ENCODE peak calls at places on chromosomes 16 and 17, in seven cellular contexts. Q is uterus, O is LHCN-M2, S is DMS 273 treated with DMSO at 0.1 percent for 48 hours, N is activated T-helper 1 cell treated with Interleukin-2 at 50 U/mL for 16 hours, M is hepatic stellate cell, A is fibroblast of mammary gland. P is an unnamed sample.

GRCh38 chr17:10126554-10127493 is 71.6 kb downstream of the GAS7 start:
- DNase-seq in Q (peak; percentile 74), M (no peak), S (no peak), A (peak; percentile 86), N (no peak), O (no peak), P (peak; percentile 82)

GRCh38 chr17:50830298-50830697 is 5.1 kb upstream of the WFIKKN2 start:
- DNase-seq in Q (no peak), N (no peak), A (no peak), O (no peak), S (no peak), M (no peak), P (peak; percentile 51)

GRCh38 chr17:10156082-10156445 is 42.3 kb downstream of the GAS7 start:
- DNase-seq in Q (no peak), A (no peak), N (no peak), M (no peak), S (no peak), O (no peak), P (no peak)

GRCh38 chr16:51557670-51558069 is 406.6 kb upstream of the SALL1 start:
- DNase-seq in Q (no peak), N (no peak), S (no peak), O (no peak), A (no peak), M (no peak), P (no peak)

GRCh38 chr17:30905742-30906100 is 317 bp downstream of the TEFM start:
- DNase-seq in S (no peak), A (peak; percentile 2), M (peak; percentile 21), O (peak; percentile 31), N (no peak), Q (no peak), P (no peak)

GRCh38 chr17:48596000-48596734 is 2.6 kb upstream of the HOXB5 start:
- DNase-seq in N (no peak), M (no peak), S (no peak), A (no peak), Q (no peak), O (no peak), P (no peak)

GRCh38 chr17:351875-352420 is 659 bp downstream of the RPH3AL start:
- DNase-seq in Q (no peak), M (no peak), A (no peak), S (no peak), O (no peak), N (no peak), P (no peak)

GRCh38 chr17:51434434-51435170 is 174.3 kb downstream of the UTP18 start:
- DNase-seq in O (no peak), A (no peak), S (no peak), N (no peak), M (no peak), Q (no peak), P (no peak)

GRCh38 chr16:728890-729744 is 2.2 kb downstream of the HAGHL start:
- DNase-seq in A (no peak), M (no peak), S (no peak), O (no peak), N (no peak), Q (no peak), P (no peak)

GRCh38 chr17:71472809-71473789 is 647.7 kb upstream of the SOX9 start:
- DNase-seq in N (no peak), Q (no peak), M (peak; percentile 27), S (peak; percentile 25), A (peak; percentile 65), O (peak; percentile 55), P (peak; percentile 82)

GRCh38 chr16:51524555-51525373 is 373.7 kb upstream of the SALL1 start:
- DNase-seq in O (peak; percentile 68), S (peak; percentile 67), A (peak; percentile 88), N (no peak), M (no peak), Q (no peak), P (peak; percentile 71)

GRCh38 chr16:88279998-88280397 is 102.8 kb upstream of the ZNF469 start:
- DNase-seq in O (no peak), M (no peak), N (no peak), A (no peak), Q (no peak), S (no peak), P (no peak)

GRCh38 chr16:19868421-19868820 is 16.2 kb downstream of the GPRC5B start:
- DNase-seq in N (no peak), O (no peak), A (no peak), Q (no peak), M (no peak), S (no peak), P (no peak)

GRCh38 chr17:77645441-77646430 is 312.8 kb upstream of the TNRC6C start:
- DNase-seq in A (no peak), O (peak; percentile 43), N (peak; percentile 25), Q (no peak), S (no peak), M (peak; percentile 16), P (peak; percentile 14)

GRCh38 chr17:44069974-44070454 is 521 bp upstream of the G6PC3 start:
- DNase-seq in Q (no peak), M (no peak), S (peak; percentile 77), O (no peak), N (no peak), A (peak; percentile 43), P (peak; percentile 27)

GRCh38 chr16:57725976-57726375 is 9.6 kb upstream of the KATNB1 start:
- DNase-seq in S (no peak), M (no peak), Q (no peak), N (no peak), A (no peak), O (no peak), P (no peak)

GRCh38 chr17:59840908-59841666 is 51.7 kb downstream of the TUBD1 start:
- DNase-seq in Q (no peak), M (no peak), A (peak; percentile 51), S (no peak), O (peak; percentile 64), N (no peak), P (peak; percentile 76)

GRCh38 chr17:81923302-81924260 is 4.0 kb downstream of the MAFG start:
- DNase-seq in O (peak; percentile 80), A (peak; percentile 77), N (no peak), Q (no peak), S (no peak), M (peak; percentile 88), P (peak; percentile 88)

GRCh38 chr17:28384281-28385036 is 13.0 kb downstream of the SARM1 start:
- DNase-seq in A (no peak), Q (no peak), M (no peak), S (no peak), O (no peak), N (peak; percentile 43), P (no peak)

GRCh38 chr16:89552329-89552728 is 8.2 kb upstream of the RPL13 start:
- DNase-seq in Q (no peak), A (no peak), O (no peak), S (no peak), N (no peak), M (no peak), P (no peak)

GRCh38 chr17:306536-307294 is 45.9 kb downstream of the RPH3AL start:
- DNase-seq in A (no peak), M (no peak), Q (no peak), N (no peak), O (no peak), S (no peak), P (no peak)

GRCh38 chr16:964696-965395 is 5.9 kb downstream of the LMF1 start:
- DNase-seq in A (no peak), M (no peak), Q (no peak), N (peak; percentile 77), S (no peak), O (peak; percentile 93), P (no peak)

GRCh38 chr17:27315322-27315721 is 21.4 kb downstream of the WSB1 start:
- DNase-seq in M (peak; percentile 62), A (peak; percentile 82), O (peak; percentile 65), N (no peak), S (peak; percentile 19), Q (peak; percentile 91), P (peak; percentile 94)

GRCh38 chr16:66335704-66336329 is 30.7 kb upstream of the CDH5 start:
- DNase-seq in A (peak; percentile 59), M (no peak), N (no peak), Q (no peak), S (peak; percentile 58), O (peak; percentile 89), P (peak; percentile 89)

GRCh38 chr17:55690105-55690508 is 32.6 kb downstream of the TMEM100 start:
- DNase-seq in O (no peak), M (no peak), S (no peak), Q (no peak), A (peak; percentile 73), N (no peak), P (peak; percentile 11)

GRCh38 chr16:85681255-85681654 is 7.5 kb downstream of the GINS2 start:
- DNase-seq in A (no peak), N (no peak), S (no peak), O (no peak), Q (no peak), M (no peak), P (no peak)

GRCh38 chr16:48220891-48221290 is 23.2 kb upstream of the LONP2 start:
- DNase-seq in Q (no peak), A (no peak), O (no peak), M (no peak), S (no peak), N (no peak), P (no peak)

GRCh38 chr17:45222273-45222993 is 748 bp downstream of the FMNL1 start:
- DNase-seq in N (no peak), O (no peak), S (no peak), Q (no peak), M (no peak), A (no peak), P (no peak)

GRCh38 chr16:25051446-25052160 is 36.4 kb upstream of the ARHGAP17 start:
- DNase-seq in N (no peak), Q (no peak), A (peak; percentile 82), O (peak; percentile 47), S (no peak), M (no peak), P (peak; percentile 68)

GRCh38 chr16:53945996-53946395 is 242.0 kb downstream of the FTO start:
- DNase-seq in S (no peak), A (peak; percentile 73), Q (no peak), N (no peak), M (peak; percentile 7), O (peak; percentile 54), P (peak; percentile 83)

GRCh38 chr17:4978720-4979119 is 8.8 kb downstream of the CAMTA2 start:
- DNase-seq in Q (no peak), A (no peak), M (no peak), O (no peak), N (no peak), S (no peak), P (no peak)

GRCh38 chr16:87437911-87438610 is 45.9 kb downstream of the MAP1LC3B start:
- DNase-seq in M (no peak), Q (no peak), A (no peak), O (no peak), N (no peak), S (no peak), P (no peak)

GRCh38 chr17:27276653-27277156 is 17.2 kb upstream of the WSB1 start:
- DNase-seq in O (no peak), S (no peak), A (no peak), N (no peak), Q (no peak), M (no peak), P (no peak)

GRCh38 chr16:77998350-77999023 is 23.9 kb upstream of the CLEC3A start:
- DNase-seq in M (no peak), N (no peak), Q (no peak), A (no peak), O (no peak), S (no peak), P (no peak)

GRCh38 chr16:630815-631405 is at the start of gene WFIKKN1:
- DNase-seq in M (no peak), A (no peak), S (no peak), N (no peak), O (no peak), Q (peak; percentile 25), P (no peak)

P was measured in choroid plexus epithelial cell.